ENCODE peak calls at places on chromosomes 12 and 14, in six cellular contexts. I is colonic mucosa, R is NCI-H774, C is GM13976, Z is pons, W is progenitor cell of endocrine pancreas. O is an unnamed sample.

GRCh38 chr14:28784262-28785021 is 17.9 kb downstream of the FOXG1 start:
- DNase-seq in R (no peak), I (no peak), Z (no peak), W (no peak), C (no peak), O (no peak)

GRCh38 chr14:100428727-100429126 is 105.6 kb downstream of the SLC25A47 start:
- DNase-seq in W (no peak), C (no peak), I (no peak), R (no peak), Z (no peak), O (no peak)

GRCh38 chr12:37672655-37673260 is 643.8 kb upstream of the ALG10B start:
- DNase-seq in Z (no peak), R (no peak), I (no peak), W (no peak), C (no peak), O (no peak)

GRCh38 chr12:124599074-124599999 is 31.9 kb upstream of the NCOR2 start:
- DNase-seq in C (no peak), R (no peak), W (no peak), I (no peak), Z (no peak), O (no peak)

GRCh38 chr14:99685061-99685995 is 1.2 kb downstream of the CYP46A1 start:
- DNase-seq in W (no peak), R (no peak), C (no peak), Z (no peak), I (no peak), O (no peak)

GRCh38 chr12:125193798-125194562 is 128.7 kb downstream of the AACS start:
- DNase-seq in C (no peak), I (no peak), R (no peak), W (no peak), Z (peak), O (no peak)

GRCh38 chr12:122977153-122977552 is 2.1 kb downstream of the OGFOD2 start:
- DNase-seq in C (no peak), W (no peak), I (no peak), R (no peak), Z (no peak), O (no peak)

GRCh38 chr12:130768120-130768519 is 52.0 kb upstream of the RIMBP2 start:
- DNase-seq in I (no peak), R (no peak), C (no peak), Z (no peak), W (no peak), O (no peak)

GRCh38 chr12:46430340-46430948 is 57.9 kb upstream of the SLC38A2 start:
- DNase-seq in R (no peak), I (peak), W (no peak), Z (no peak), C (peak), O (no peak)

GRCh38 chr14:30420489-30420888 is 138.5 kb upstream of the G2E3 start:
- DNase-seq in R (no peak), I (no peak), Z (no peak), W (no peak), C (no peak), O (no peak)

GRCh38 chr12:59357811-59358210 is 238.0 kb upstream of the SLC16A7 start:
- DNase-seq in I (no peak), Z (no peak), C (no peak), W (no peak), R (no peak), O (no peak)

GRCh38 chr12:21987786-21988185 is 46.6 kb upstream of the ABCC9 start:
- DNase-seq in Z (no peak), C (no peak), I (no peak), W (no peak), R (no peak), O (no peak)

GRCh38 chr12:105761075-105761474 is 377.7 kb downstream of the NUAK1 start:
- DNase-seq in C (no peak), W (no peak), I (no peak), R (peak), Z (no peak), O (no peak)

GRCh38 chr14:101119830-101120571 is 216.5 kb upstream of the RTL1 start:
- DNase-seq in I (peak), W (no peak), Z (no peak), C (no peak), R (no peak), O (no peak)

GRCh38 chr14:95545769-95546168 is 10.9 kb downstream of the GLRX5 start:
- DNase-seq in W (no peak), R (no peak), Z (no peak), I (no peak), C (no peak), O (no peak)

GRCh38 chr12:79421236-79421740 is 269.5 kb downstream of the PAWR start:
- DNase-seq in Z (no peak), W (no peak), R (no peak), I (no peak), C (no peak), O (no peak)

GRCh38 chr12:31035944-31036665 is 37.6 kb upstream of the DDX11 start:
- DNase-seq in W (peak), R (no peak), I (no peak), Z (no peak), C (no peak), O (no peak)

GRCh38 chr14:33934043-33934750 is 16.7 kb downstream of the EGLN3 start:
- DNase-seq in R (no peak), W (no peak), C (no peak), I (no peak), Z (no peak), O (no peak)

GRCh38 chr12:27014859-27015729 is 910 bp upstream of the TM7SF3 start:
- DNase-seq in Z (peak), R (no peak), C (no peak), W (no peak), I (peak), O (no peak)

GRCh38 chr14:59819446-59820088 is 51.0 kb downstream of the RTN1 start:
- DNase-seq in I (no peak), R (no peak), Z (no peak), W (no peak), C (no peak), O (peak)

GRCh38 chr12:30996255-30996654 is 69.7 kb downstream of the TSPAN11 start:
- DNase-seq in C (no peak), R (no peak), Z (no peak), I (no peak), W (no peak), O (no peak)